ENCODE peak calls at places on chromosomes 2 and 18, in six cellular contexts. One of them, this sample, is unnamed.

GRCh38 chr18:47627030-47627429 is 303.4 kb downstream of the SMAD2 start:
- DNase-seq in NCI-H1417: no peak
- DNase-seq in psoas muscle: no peak
- DNase-seq in amniotic stem cell: no peak
- DNase-seq in esophagus muscularis mucosa: peak
- DNase-seq in effector memory CD4-positive, alpha-beta T cell: no peak
- DNase-seq in this sample: no peak

GRCh38 chr2:31406593-31407385 is 7.8 kb downstream of the XDH start:
- DNase-seq in NCI-H1417: no peak
- DNase-seq in psoas muscle: no peak
- DNase-seq in amniotic stem cell: no peak
- DNase-seq in esophagus muscularis mucosa: peak
- DNase-seq in effector memory CD4-positive, alpha-beta T cell: no peak
- DNase-seq in this sample: no peak

GRCh38 chr2:216034065-216034464 is 20.7 kb upstream of the MREG start:
- DNase-seq in NCI-H1417: peak
- DNase-seq in psoas muscle: peak
- DNase-seq in amniotic stem cell: no peak
- DNase-seq in esophagus muscularis mucosa: peak
- DNase-seq in effector memory CD4-positive, alpha-beta T cell: peak
- DNase-seq in this sample: no peak

GRCh38 chr18:57426187-57426586 is 9.0 kb upstream of the ONECUT2 start:
- DNase-seq in NCI-H1417: no peak
- DNase-seq in psoas muscle: no peak
- DNase-seq in amniotic stem cell: no peak
- DNase-seq in esophagus muscularis mucosa: no peak
- DNase-seq in effector memory CD4-positive, alpha-beta T cell: no peak
- DNase-seq in this sample: no peak

GRCh38 chr2:88451647-88452150 is 794 bp downstream of the FOXI3 start:
- DNase-seq in NCI-H1417: no peak
- DNase-seq in psoas muscle: peak
- DNase-seq in amniotic stem cell: no peak
- DNase-seq in esophagus muscularis mucosa: no peak
- DNase-seq in effector memory CD4-positive, alpha-beta T cell: no peak
- DNase-seq in this sample: no peak

GRCh38 chr18:76821356-76821874 is 942 bp upstream of the ZNF236 start:
- DNase-seq in NCI-H1417: peak
- DNase-seq in psoas muscle: no peak
- DNase-seq in amniotic stem cell: no peak
- DNase-seq in esophagus muscularis mucosa: no peak
- DNase-seq in effector memory CD4-positive, alpha-beta T cell: no peak
- DNase-seq in this sample: no peak

GRCh38 chr2:231917280-231918088 is 8.7 kb downstream of the NPPC start:
- DNase-seq in NCI-H1417: no peak
- DNase-seq in psoas muscle: no peak
- DNase-seq in amniotic stem cell: no peak
- DNase-seq in esophagus muscularis mucosa: no peak
- DNase-seq in effector memory CD4-positive, alpha-beta T cell: no peak
- DNase-seq in this sample: no peak

GRCh38 chr2:42113427-42113826 is 55.7 kb upstream of the EML4 start:
- DNase-seq in NCI-H1417: no peak
- DNase-seq in psoas muscle: no peak
- DNase-seq in amniotic stem cell: no peak
- DNase-seq in esophagus muscularis mucosa: no peak
- DNase-seq in effector memory CD4-positive, alpha-beta T cell: no peak
- DNase-seq in this sample: no peak

GRCh38 chr2:27681844-27682243 is 18.2 kb downstream of the SLC4A1AP start:
- DNase-seq in NCI-H1417: no peak
- DNase-seq in psoas muscle: no peak
- DNase-seq in amniotic stem cell: no peak
- DNase-seq in esophagus muscularis mucosa: no peak
- DNase-seq in effector memory CD4-positive, alpha-beta T cell: no peak
- DNase-seq in this sample: no peak

GRCh38 chr18:63111549-63112402 is 207.8 kb downstream of the BCL2 start:
- DNase-seq in NCI-H1417: peak
- DNase-seq in psoas muscle: no peak
- DNase-seq in amniotic stem cell: no peak
- DNase-seq in esophagus muscularis mucosa: no peak
- DNase-seq in effector memory CD4-positive, alpha-beta T cell: no peak
- DNase-seq in this sample: no peak

GRCh38 chr2:226934546-226935243 is 98.8 kb downstream of the RHBDD1 start:
- DNase-seq in NCI-H1417: no peak
- DNase-seq in psoas muscle: no peak
- DNase-seq in amniotic stem cell: no peak
- DNase-seq in esophagus muscularis mucosa: no peak
- DNase-seq in effector memory CD4-positive, alpha-beta T cell: no peak
- DNase-seq in this sample: no peak

GRCh38 chr2:51013060-51013746 is 18.7 kb downstream of the NRXN1 start:
- DNase-seq in NCI-H1417: peak
- DNase-seq in psoas muscle: no peak
- DNase-seq in amniotic stem cell: no peak
- DNase-seq in esophagus muscularis mucosa: no peak
- DNase-seq in effector memory CD4-positive, alpha-beta T cell: no peak
- DNase-seq in this sample: no peak

GRCh38 chr2:74267068-74267467 is 68.7 kb downstream of the MTHFD2 start:
- DNase-seq in NCI-H1417: peak
- DNase-seq in psoas muscle: no peak
- DNase-seq in amniotic stem cell: no peak
- DNase-seq in esophagus muscularis mucosa: no peak
- DNase-seq in effector memory CD4-positive, alpha-beta T cell: peak
- DNase-seq in this sample: no peak

GRCh38 chr2:226995625-226996041 is 159.8 kb downstream of the RHBDD1 start:
- DNase-seq in NCI-H1417: no peak
- DNase-seq in psoas muscle: peak
- DNase-seq in amniotic stem cell: peak
- DNase-seq in esophagus muscularis mucosa: no peak
- DNase-seq in effector memory CD4-positive, alpha-beta T cell: no peak
- DNase-seq in this sample: peak

GRCh38 chr2:64636105-64636873 is 17.4 kb downstream of the SERTAD2 start:
- DNase-seq in NCI-H1417: no peak
- DNase-seq in psoas muscle: no peak
- DNase-seq in amniotic stem cell: no peak
- DNase-seq in esophagus muscularis mucosa: peak
- DNase-seq in effector memory CD4-positive, alpha-beta T cell: no peak
- DNase-seq in this sample: no peak

GRCh38 chr2:192247456-192247855 is 52.7 kb upstream of the TMEFF2 start:
- DNase-seq in NCI-H1417: no peak
- DNase-seq in psoas muscle: no peak
- DNase-seq in amniotic stem cell: no peak
- DNase-seq in esophagus muscularis mucosa: no peak
- DNase-seq in effector memory CD4-positive, alpha-beta T cell: no peak
- DNase-seq in this sample: no peak

GRCh38 chr2:44118257-44118656 is 50.4 kb upstream of the PPM1B start:
- DNase-seq in NCI-H1417: no peak
- DNase-seq in psoas muscle: no peak
- DNase-seq in amniotic stem cell: no peak
- DNase-seq in esophagus muscularis mucosa: no peak
- DNase-seq in effector memory CD4-positive, alpha-beta T cell: no peak
- DNase-seq in this sample: peak

GRCh38 chr18:9404565-9405060 is 70.0 kb downstream of the TWSG1 start:
- DNase-seq in NCI-H1417: no peak
- DNase-seq in psoas muscle: no peak
- DNase-seq in amniotic stem cell: no peak
- DNase-seq in esophagus muscularis mucosa: no peak
- DNase-seq in effector memory CD4-positive, alpha-beta T cell: no peak
- DNase-seq in this sample: no peak

GRCh38 chr18:10405014-10405493 is 49.4 kb upstream of the APCDD1 start:
- DNase-seq in NCI-H1417: no peak
- DNase-seq in psoas muscle: no peak
- DNase-seq in amniotic stem cell: no peak
- DNase-seq in esophagus muscularis mucosa: no peak
- DNase-seq in effector memory CD4-positive, alpha-beta T cell: no peak
- DNase-seq in this sample: no peak

GRCh38 chr2:182946949-182947348 is 80.5 kb upstream of the FRZB start:
- DNase-seq in NCI-H1417: peak
- DNase-seq in psoas muscle: no peak
- DNase-seq in amniotic stem cell: no peak
- DNase-seq in esophagus muscularis mucosa: no peak
- DNase-seq in effector memory CD4-positive, alpha-beta T cell: no peak
- DNase-seq in this sample: no peak

GRCh38 chr2:227870710-227871374 is 589 bp upstream of the DAW1 start:
- DNase-seq in NCI-H1417: no peak
- DNase-seq in psoas muscle: no peak
- DNase-seq in amniotic stem cell: peak
- DNase-seq in esophagus muscularis mucosa: no peak
- DNase-seq in effector memory CD4-positive, alpha-beta T cell: no peak
- DNase-seq in this sample: peak

GRCh38 chr2:23050388-23050787 is 334.6 kb upstream of the KLHL29 start:
- DNase-seq in NCI-H1417: no peak
- DNase-seq in psoas muscle: no peak
- DNase-seq in amniotic stem cell: no peak
- DNase-seq in esophagus muscularis mucosa: no peak
- DNase-seq in effector memory CD4-positive, alpha-beta T cell: no peak
- DNase-seq in this sample: no peak

GRCh38 chr2:20606198-20606597 is 44.7 kb downstream of the HS1BP3 start:
- DNase-seq in NCI-H1417: no peak
- DNase-seq in psoas muscle: no peak
- DNase-seq in amniotic stem cell: no peak
- DNase-seq in esophagus muscularis mucosa: no peak
- DNase-seq in effector memory CD4-positive, alpha-beta T cell: no peak
- DNase-seq in this sample: no peak

GRCh38 chr2:222594679-222595078 is 61.2 kb downstream of the FARSB start:
- DNase-seq in NCI-H1417: no peak
- DNase-seq in psoas muscle: no peak
- DNase-seq in amniotic stem cell: no peak
- DNase-seq in esophagus muscularis mucosa: no peak
- DNase-seq in effector memory CD4-positive, alpha-beta T cell: no peak
- DNase-seq in this sample: peak

GRCh38 chr18:6983366-6983765 is 134.2 kb downstream of the LAMA1 start:
- DNase-seq in NCI-H1417: no peak
- DNase-seq in psoas muscle: no peak
- DNase-seq in amniotic stem cell: no peak
- DNase-seq in esophagus muscularis mucosa: peak
- DNase-seq in effector memory CD4-positive, alpha-beta T cell: no peak
- DNase-seq in this sample: no peak

GRCh38 chr2:45968946-45969584 is 317.6 kb downstream of the PRKCE start:
- DNase-seq in NCI-H1417: no peak
- DNase-seq in psoas muscle: peak
- DNase-seq in amniotic stem cell: no peak
- DNase-seq in esophagus muscularis mucosa: no peak
- DNase-seq in effector memory CD4-positive, alpha-beta T cell: no peak
- DNase-seq in this sample: no peak

GRCh38 chr2:104502904-104503303 is 351.0 kb upstream of the POU3F3 start:
- DNase-seq in NCI-H1417: no peak
- DNase-seq in psoas muscle: no peak
- DNase-seq in amniotic stem cell: no peak
- DNase-seq in esophagus muscularis mucosa: no peak
- DNase-seq in effector memory CD4-positive, alpha-beta T cell: no peak
- DNase-seq in this sample: no peak

GRCh38 chr2:202592580-202592979 is 42.2 kb upstream of the FAM117B start:
- DNase-seq in NCI-H1417: no peak
- DNase-seq in psoas muscle: no peak
- DNase-seq in amniotic stem cell: no peak
- DNase-seq in esophagus muscularis mucosa: no peak
- DNase-seq in effector memory CD4-positive, alpha-beta T cell: no peak
- DNase-seq in this sample: no peak